ENCODE peak calls at places on chromosomes 6 and 20, in eight cellular contexts. E, R, Y, O, S, Z, A and L are unnamed samples.
A peak's percentile ranks its signal among the peaks of the same experiment; 100 is the strongest.

GRCh38 chr6:80151641-80152040 is 45.2 kb downstream of the BCKDHB start:
- DNase-seq in E (no peak), R (no peak), Y (no peak), O (no peak), S (no peak), Z (no peak), A (no peak), L (no peak)

GRCh38 chr6:105603779-105604592 is 201.1 kb upstream of the PREP start:
- DNase-seq in E (no peak), R (no peak), Y (no peak), O (peak; percentile 95), S (no peak), Z (peak; percentile 81), A (peak; percentile 26), L (no peak)

GRCh38 chr6:168163096-168163731 is 84.2 kb upstream of the FRMD1 start:
- DNase-seq in E (no peak), R (no peak), Y (no peak), O (no peak), S (no peak), Z (peak; percentile 89), A (no peak), L (no peak)

GRCh38 chr6:117399924-117400323 is 25.8 kb downstream of the ROS1 start:
- DNase-seq in E (peak; percentile 22), R (no peak), Y (no peak), O (peak; percentile 7), S (no peak), Z (peak; percentile 13), A (no peak), L (no peak)

GRCh38 chr20:64104667-64105451 is 2.5 kb downstream of the NPBWR2 start:
- DNase-seq in E (peak; percentile 1), R (no peak), Y (no peak), O (no peak), S (no peak), Z (no peak), A (peak; percentile 10), L (peak; percentile 83)

GRCh38 chr6:130853555-130854183 is 26.5 kb downstream of the SMLR1 start:
- DNase-seq in E (peak; percentile 21), R (no peak), Y (no peak), O (no peak), S (no peak), Z (peak; percentile 22), A (no peak), L (no peak)

GRCh38 chr6:16670183-16670582 is 91.1 kb downstream of the ATXN1 start:
- DNase-seq in E (no peak), R (no peak), Y (no peak), O (no peak), S (no peak), Z (peak; percentile 38), A (peak; percentile 20), L (no peak)

GRCh38 chr20:37542281-37542680 is 14.6 kb upstream of the BLCAP start:
- DNase-seq in E (no peak), R (no peak), Y (no peak), O (no peak), S (no peak), Z (no peak), A (no peak), L (peak; percentile 45)

GRCh38 chr6:35370124-35370741 is 27.9 kb downstream of the PPARD start:
- DNase-seq in E (no peak), R (no peak), Y (peak; percentile 76), O (peak; percentile 93), S (no peak), Z (peak; percentile 98), A (peak; percentile 92), L (peak; percentile 95)

GRCh38 chr6:42877695-42878094 is 1.7 kb upstream of the RPL7L1 start:
- DNase-seq in E (no peak), R (no peak), Y (no peak), O (no peak), S (no peak), Z (no peak), A (no peak), L (no peak)

GRCh38 chr20:47432251-47433210 is 69.2 kb upstream of the NCOA3 start:
- DNase-seq in E (no peak), R (no peak), Y (peak; percentile 33), O (peak; percentile 51), S (no peak), Z (no peak), A (no peak), L (peak; percentile 99)

GRCh38 chr6:160276126-160276525 is 17.5 kb upstream of the SLC22A2 start:
- DNase-seq in E (no peak), R (no peak), Y (no peak), O (no peak), S (no peak), Z (no peak), A (no peak), L (no peak)

GRCh38 chr6:107819976-107820551 is 4.0 kb downstream of the SCML4 start:
- DNase-seq in E (peak; percentile 27), R (no peak), Y (peak; percentile 42), O (no peak), S (peak; percentile 34), Z (no peak), A (no peak), L (no peak)

GRCh38 chr6:71404145-71404966 is 115.7 kb downstream of the OGFRL1 start:
- DNase-seq in E (peak; percentile 62), R (no peak), Y (peak; percentile 78), O (peak; percentile 64), S (no peak), Z (peak; percentile 43), A (no peak), L (no peak)

GRCh38 chr20:63741676-63742380 is 2.3 kb downstream of the SLC2A4RG start:
- DNase-seq in E (no peak), R (no peak), Y (no peak), O (no peak), S (no peak), Z (no peak), A (no peak), L (peak; percentile 89)

GRCh38 chr20:41989935-41990635 is 371.9 kb upstream of the CHD6 start:
- DNase-seq in E (no peak), R (no peak), Y (no peak), O (no peak), S (no peak), Z (no peak), A (no peak), L (no peak)

GRCh38 chr6:37688088-37688850 is 9.4 kb downstream of the MDGA1 start:
- DNase-seq in E (no peak), R (no peak), Y (no peak), O (no peak), S (no peak), Z (no peak), A (no peak), L (no peak)

GRCh38 chr6:67630146-67630545 is 1004.9 kb upstream of the ADGRB3 start:
- DNase-seq in E (no peak), R (no peak), Y (no peak), O (peak; percentile 97), S (no peak), Z (peak; percentile 74), A (no peak), L (no peak)

GRCh38 chr20:9068232-9068781 is 580 bp upstream of the PLCB4 start:
- DNase-seq in E (peak; percentile 75), R (no peak), Y (no peak), O (no peak), S (no peak), Z (peak; percentile 50), A (peak; percentile 31), L (peak; percentile 73)
- H3K27ac ChIP-seq in E (peak overlapping the region; percentile 90), R (peak overlapping the region; percentile 75), Y (no peak overlapping the region), O (peak overlapping the region; percentile 26), S (no peak overlapping the region), Z (peak overlapping the region; percentile 98), A (peak overlapping the region; percentile 65), L (peak overlapping the region; percentile 95)

DNA sequence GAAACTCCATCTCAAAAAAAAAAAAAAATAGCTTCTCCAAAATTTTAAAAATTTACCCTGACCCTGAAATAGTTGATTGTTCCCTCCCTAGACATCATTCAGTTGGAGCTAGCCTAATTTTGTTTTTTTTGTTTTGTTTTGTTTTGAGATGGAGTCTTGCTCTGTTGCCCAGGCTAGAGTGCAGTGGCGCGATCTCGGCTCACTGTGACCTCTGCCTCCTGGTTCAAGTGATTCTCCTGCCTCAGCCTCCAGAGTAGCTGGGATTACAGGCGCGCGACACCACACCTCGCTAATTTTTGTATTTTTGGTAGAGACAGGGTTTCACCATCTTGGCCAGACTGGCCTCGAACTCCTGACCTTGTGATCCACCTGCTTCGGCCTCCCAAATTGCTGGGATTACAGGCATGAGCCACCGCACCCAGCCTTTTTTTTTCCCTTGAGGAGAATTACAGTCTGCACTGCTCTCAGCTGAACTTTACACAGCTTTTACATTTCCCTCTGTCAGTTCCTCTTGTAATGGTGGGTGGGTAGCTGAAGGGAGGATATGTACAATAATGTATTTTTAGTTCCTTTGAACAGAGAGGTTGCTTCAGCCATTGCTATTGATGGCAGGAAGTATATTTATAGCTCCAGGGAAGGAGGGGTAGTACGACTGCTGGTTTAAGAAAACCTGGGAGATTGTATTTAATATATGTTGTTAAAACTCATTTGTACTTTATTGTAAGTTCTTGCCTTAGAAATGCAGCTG is 27.7 kb downstream of the PTPRA start:
- DNase-seq in E (no peak), R (no peak), Y (no peak), O (no peak), S (no peak), Z (no peak), A (no peak), L (no peak)
- H3K27ac ChIP-seq in E (no peak overlapping the region), R (no peak overlapping the region), Y (no peak overlapping the region), O (no peak overlapping the region), S (no peak overlapping the region), Z (no peak overlapping the region), A (no peak overlapping the region), L (no peak overlapping the region)

DNA sequence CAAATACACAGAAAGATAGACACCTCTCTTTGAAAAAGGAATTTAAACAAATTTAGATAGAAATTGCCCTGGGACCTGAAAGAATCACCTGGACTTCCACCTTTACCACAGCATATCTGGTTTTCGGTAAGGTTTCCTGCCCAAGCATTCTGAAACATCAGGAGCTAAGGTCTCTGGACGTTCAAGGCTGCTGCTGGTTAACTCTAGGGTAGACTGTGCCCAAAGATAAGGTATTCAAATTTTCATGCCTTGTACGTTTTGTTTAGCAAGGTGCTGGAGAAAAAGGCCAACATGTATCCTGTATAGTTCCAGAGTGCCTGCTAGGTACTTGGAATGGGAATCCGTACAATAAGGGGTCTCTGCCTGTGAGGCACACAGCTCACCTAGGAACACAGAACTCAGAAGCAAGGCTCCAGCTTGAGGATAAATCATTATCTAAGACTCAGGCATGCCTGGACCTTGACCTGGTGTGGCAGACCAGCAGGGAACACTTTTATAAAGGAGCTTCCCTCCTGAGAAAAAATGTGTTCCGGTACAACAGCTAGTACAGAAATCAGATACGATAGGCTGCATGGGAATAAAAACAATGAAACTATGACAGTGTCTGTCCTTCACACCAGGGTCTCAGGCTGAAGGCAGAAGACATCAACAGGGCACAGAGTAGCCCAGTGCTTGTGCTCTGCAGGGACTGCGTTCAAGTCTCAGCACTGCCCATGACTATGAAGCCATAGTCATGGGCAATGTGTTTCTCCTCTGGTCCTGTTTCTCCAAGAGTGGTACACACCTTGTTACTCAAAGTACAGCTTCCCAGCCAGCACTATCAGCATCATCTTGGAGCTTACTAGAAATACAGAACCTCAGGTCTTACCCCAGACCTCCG is 70.4 kb downstream of the METTL24 start:
- DNase-seq in E (no peak), R (no peak), Y (no peak), O (no peak), S (no peak), Z (no peak), A (no peak), L (no peak)
- H3K27ac ChIP-seq in E (no peak overlapping the region), R (no peak overlapping the region), Y (no peak overlapping the region), O (no peak overlapping the region), S (no peak overlapping the region), Z (no peak overlapping the region), A (no peak overlapping the region), L (no peak overlapping the region)

DNA sequence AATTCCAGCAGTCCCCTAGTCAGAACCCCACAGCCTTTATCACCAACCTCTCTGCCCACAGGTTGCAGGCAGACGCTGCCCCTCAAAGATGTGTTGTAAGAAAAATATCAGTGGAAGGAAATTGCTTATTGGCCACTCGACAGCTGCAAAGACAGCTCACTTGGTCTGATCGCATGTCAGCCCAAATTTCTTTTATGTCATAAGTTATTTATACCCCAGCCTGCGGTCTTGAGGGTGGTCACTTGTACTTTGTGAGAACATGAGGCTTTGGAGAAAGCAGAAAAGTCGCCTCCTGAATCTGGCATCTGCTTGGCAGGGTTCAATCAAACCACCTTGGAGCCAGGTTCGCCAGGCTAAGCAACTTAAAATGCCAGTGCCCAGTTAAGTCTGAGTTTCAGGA is 236.5 kb upstream of the CDH4 start:
- DNase-seq in E (no peak), R (no peak), Y (no peak), O (no peak), S (no peak), Z (no peak), A (no peak), L (no peak)
- H3K27ac ChIP-seq in E (no peak overlapping the region), R (no peak overlapping the region), Y (no peak overlapping the region), O (no peak overlapping the region), S (no peak overlapping the region), Z (no peak overlapping the region), A (no peak overlapping the region), L (no peak overlapping the region)